ENCODE peak calls at places on chromosomes 4 and X, in five cellular contexts. E is cardiac muscle cell, K is GM10248, P is ovary, V is foreskin fibroblast. S is an unnamed sample.

GRCh38 chrX:66042307-66043077 is 2.6 kb upstream of the VSIG4 start:
- DNase-seq in E (no peak), K (no peak), P (no peak), V (no peak), S (no peak)

GRCh38 chrX:141642979-141643378 is 53.5 kb downstream of the SPANXA2 start:
- DNase-seq in P (no peak), E (peak; percentile 9), K (no peak), V (peak; percentile 1), S (no peak)

GRCh38 chrX:107396235-107396634 is 53.2 kb upstream of the FRMPD3 start:
- DNase-seq in V (no peak), E (no peak), P (no peak), K (no peak), S (no peak)

GRCh38 chr4:27787195-27787594 is 926.6 kb downstream of the STIM2 start:
- DNase-seq in K (no peak), E (no peak), V (no peak), P (no peak), S (no peak)

GRCh38 chr4:37279894-37280592 is 35.5 kb downstream of the NWD2 start:
- DNase-seq in E (no peak), K (no peak), P (no peak), V (no peak), S (no peak)

GRCh38 chrX:120260369-120260768 is 9.8 kb downstream of the ZBTB33 start:
- DNase-seq in P (no peak), E (no peak), K (no peak), V (no peak), S (no peak)

GRCh38 chrX:19410259-19410658 is 66.5 kb downstream of the PDHA1 start:
- DNase-seq in E (no peak), K (no peak), V (no peak), P (no peak), S (no peak)

GRCh38 chr4:145618210-145618911 is 824 bp upstream of the MMAA start:
- DNase-seq in E (no peak), K (peak; percentile 21), V (no peak), P (peak; percentile 45), S (no peak)

GRCh38 chrX:53642326-53642725 is 44.2 kb downstream of the HUWE1 start:
- DNase-seq in E (no peak), V (no peak), K (no peak), P (no peak), S (no peak)

GRCh38 chr4:173040200-173040599 is 128.4 kb upstream of the GALNT7 start:
- DNase-seq in P (no peak), V (peak; percentile 2), K (no peak), E (no peak), S (no peak)

GRCh38 chr4:108325561-108325960 is 156.8 kb upstream of the LEF1 start:
- DNase-seq in P (no peak), E (no peak), K (no peak), V (no peak), S (no peak)

GRCh38 chrX:47502591-47503222 is 19.7 kb upstream of the ZNF41 start:
- DNase-seq in V (no peak), K (no peak), E (no peak), P (no peak), S (no peak)

GRCh38 chrX:101417981-101418841 is 10.2 kb downstream of the HNRNPH2 start:
- DNase-seq in K (peak; percentile 37), E (peak; percentile 85), V (no peak), P (peak; percentile 77), S (peak; percentile 25)

GRCh38 chr4:86600007-86600653 is 6.0 kb downstream of the PTPN13 start:
- DNase-seq in K (no peak), E (no peak), P (no peak), V (no peak), S (no peak)

GRCh38 chr4:19195696-19196095 is 1056.0 kb upstream of the SLIT2 start:
- DNase-seq in V (no peak), P (no peak), K (no peak), E (no peak), S (no peak)

GRCh38 chr4:108072300-108072699 is 82.6 kb downstream of the HADH start:
- DNase-seq in V (no peak), E (no peak), P (no peak), K (no peak), S (no peak)

GRCh38 chr4:142121448-142121847 is 485.1 kb downstream of the IL15 start:
- DNase-seq in E (no peak), K (no peak), V (no peak), P (no peak), S (no peak)

GRCh38 chr4:94447754-94448411 is 3.9 kb upstream of the PDLIM5 start:
- DNase-seq in K (no peak), E (no peak), V (no peak), P (no peak), S (no peak)

GRCh38 chrX:3548743-3549441 is 164.6 kb downstream of the PRKX start:
- DNase-seq in V (peak; percentile 46), E (peak; percentile 29), P (no peak), K (no peak), S (no peak)

GRCh38 chr4:97987019-97987648 is 156.1 kb downstream of the STPG2 start:
- DNase-seq in V (no peak), P (no peak), E (peak; percentile 54), K (peak; percentile 13), S (no peak)

GRCh38 chr4:97990409-97990808 is 152.9 kb downstream of the STPG2 start:
- DNase-seq in V (no peak), E (no peak), P (no peak), K (no peak), S (no peak)

GRCh38 chr4:97978791-97979488 is 164.3 kb downstream of the STPG2 start:
- DNase-seq in V (no peak), E (no peak), P (no peak), K (no peak), S (no peak)

GRCh38 chr4:97984545-97985131 is 158.6 kb downstream of the STPG2 start:
- DNase-seq in K (no peak), P (no peak), V (no peak), E (peak; percentile 5), S (no peak)
- TF ChIP-seq CTCF in K (no peak), P (no peak), V (peak; percentile 3), E (peak; percentile 31), S (peak; percentile 55)

GRCh38 chr4:151034829-151035228 is 19.7 kb upstream of the LRBA start:
- DNase-seq in E (no peak), V (no peak), P (no peak), K (no peak), S (no peak)

GRCh38 chr4:151025759-151026158 is 10.7 kb upstream of the LRBA start:
- DNase-seq in E (no peak), K (no peak), V (no peak), P (no peak), S (no peak)

GRCh38 chr4:151035321-151035720 is 20.2 kb upstream of the LRBA start:
- DNase-seq in K (no peak), P (no peak), V (no peak), E (no peak), S (no peak)

GRCh38 chr4:151031831-151032605 is 16.9 kb upstream of the LRBA start:
- DNase-seq in P (no peak), E (no peak), K (peak; percentile 40), V (peak; percentile 38), S (no peak)

DNA sequence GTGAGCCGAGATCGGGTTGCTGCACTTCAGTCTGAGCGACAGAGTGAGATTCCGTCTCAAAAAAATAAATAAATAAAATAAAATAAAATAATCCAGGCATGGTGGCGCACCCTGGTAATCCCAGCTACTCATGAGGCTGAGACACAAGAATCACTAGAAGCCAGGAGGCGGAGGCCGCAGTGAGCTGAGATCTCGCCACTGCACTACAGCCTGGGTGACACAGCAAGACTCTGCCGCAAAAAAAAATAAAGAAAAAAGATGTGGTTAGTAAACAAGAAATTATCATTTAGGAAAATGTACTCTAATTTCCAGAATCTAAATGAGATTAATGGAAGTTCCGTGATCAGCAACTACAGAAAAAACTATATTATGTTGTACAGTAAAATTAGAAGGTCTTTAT is 14.5 kb upstream of the LRBA start:
- DNase-seq in E (no peak), K (no peak), P (no peak), V (no peak), S (no peak)
- TF ChIP-seq CTCF in E (no peak), K (no peak), P (no peak), V (no peak), S (no peak)

GRCh38 chr4:43782391-43782790 is 666.2 kb downstream of the KCTD8 start:
- DNase-seq in K (no peak), V (no peak), P (no peak), E (no peak), S (no peak)
- TF ChIP-seq CTCF in K (no peak), V (no peak), P (no peak), E (no peak), S (no peak)

DNA sequence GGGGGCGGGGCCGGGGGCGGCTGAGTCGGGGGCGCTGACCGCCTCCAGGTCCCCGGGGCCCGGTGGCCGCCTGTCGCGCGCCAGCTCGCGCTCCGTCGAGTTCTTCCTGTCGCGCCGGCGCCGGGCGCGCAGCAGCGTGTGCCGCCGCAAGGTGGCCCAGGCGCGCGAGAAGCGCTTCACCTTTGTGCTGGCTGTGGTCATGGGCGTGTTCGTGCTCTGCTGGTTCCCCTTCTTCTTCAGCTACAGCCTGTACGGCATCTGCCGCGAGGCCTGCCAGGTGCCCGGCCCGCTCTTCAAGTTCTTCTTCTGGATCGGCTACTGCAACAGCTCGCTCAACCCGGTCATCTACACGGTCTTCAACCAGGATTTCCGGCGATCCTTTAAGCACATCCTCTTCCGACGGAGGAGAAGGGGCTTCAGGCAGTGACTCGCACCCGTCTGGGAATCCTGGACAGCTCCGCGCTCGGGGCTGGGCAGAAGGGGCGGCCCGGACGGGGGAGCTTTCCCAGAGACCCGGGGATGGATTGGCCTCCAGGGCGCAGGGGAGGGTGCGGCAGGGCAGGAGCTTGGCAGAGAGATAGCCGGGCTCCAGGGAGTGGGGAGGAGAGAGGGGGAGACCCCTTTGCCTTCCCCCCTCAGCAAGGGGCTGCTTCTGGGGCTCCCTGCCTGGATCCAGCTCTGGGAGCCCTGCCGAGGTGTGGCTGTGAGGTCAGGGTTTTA is 1.5 kb downstream of the ADRA2C start:
- DNase-seq in E (peak; percentile 63), K (no peak), V (no peak), P (peak; percentile 51), S (no peak)
- TF ChIP-seq CTCF in E (peak; percentile 10), K (no peak), V (no peak), P (no peak), S (peak; percentile 53)

GRCh38 chrX:8868906-8869305 is 67.7 kb upstream of the FAM9A start:
- DNase-seq in V (no peak), P (no peak), E (peak; percentile 10), K (no peak), S (no peak)
- TF ChIP-seq CTCF in V (peak; percentile 13), P (no peak), E (peak; percentile 29), K (no peak), S (no peak)

S was measured in progenitor cell of endocrine pancreas.